ENCODE peak calls at places on chromosomes 2 and 18, in five cellular contexts. O is hepatic stellate cell; A is A172; E is mesothelial cell of epicardium; M is stimulated activated CD4-positive, alpha-beta T cell treated with anti-CD3 and anti-CD28 coated beads, TNF-alpha, amount 100 ng/mL, for 24 hours. D is an unnamed sample.

GRCh38 chr18:23210526-23210925 is 75.2 kb downstream of the CABLES1 start:
- DNase-seq in O (no peak), A (no peak), E (no peak), M (no peak), D (no peak)

GRCh38 chr18:12288406-12288762 is 19.7 kb upstream of the TUBB6 start:
- DNase-seq in O (no peak), A (no peak), E (no peak), M (no peak), D (no peak)

GRCh38 chr2:107001081-107001480 is 115.1 kb upstream of the ST6GAL2 start:
- DNase-seq in O (no peak), A (no peak), E (no peak), M (no peak), D (no peak)

GRCh38 chr2:208872591-208872990 is 466.0 kb downstream of the PTH2R start:
- DNase-seq in O (no peak), A (peak; percentile 6), E (no peak), M (no peak), D (no peak)

GRCh38 chr2:43328157-43328556 is 101.8 kb upstream of the ZFP36L2 start:
- DNase-seq in O (no peak), A (no peak), E (no peak), M (no peak), D (no peak)

GRCh38 chr2:84908948-84909713 is 3.7 kb downstream of the TMSB10 start:
- DNase-seq in O (no peak), A (no peak), E (no peak), M (no peak), D (no peak)

GRCh38 chr2:96202152-96202856 is 6.3 kb downstream of the STARD7 start:
- DNase-seq in O (no peak), A (no peak), E (no peak), M (no peak), D (no peak)

GRCh38 chr2:101473911-101474751 is 781 bp downstream of the RFX8 start:
- DNase-seq in O (peak; percentile 71), A (no peak), E (peak; percentile 52), M (peak; percentile 41), D (peak; percentile 86)

GRCh38 chr18:70039186-70039585 is 91.5 kb upstream of the CD226 start:
- DNase-seq in O (no peak), A (no peak), E (no peak), M (no peak), D (no peak)

GRCh38 chr2:216147172-216148131 is 38.3 kb downstream of the XRCC5 start:
- DNase-seq in O (no peak), A (no peak), E (no peak), M (no peak), D (no peak)

GRCh38 chr2:45469314-45470099 is 141.6 kb downstream of the SRBD1 start:
- DNase-seq in O (no peak), A (no peak), E (no peak), M (no peak), D (no peak)

GRCh38 chr18:54215069-54215468 is 9.4 kb downstream of the MBD2 start:
- DNase-seq in O (peak; percentile 43), A (no peak), E (no peak), M (no peak), D (peak; percentile 7)

GRCh38 chr2:95109260-95109659 is 12.3 kb downstream of the MRPS5 start:
- DNase-seq in O (no peak), A (no peak), E (no peak), M (no peak), D (no peak)